ENCODE peak calls at places on chromosomes 2 and 18, in four cellular contexts. One of them, this sample, is unnamed.

GRCh38 chr2:47256416-47257087 is 101.4 kb upstream of the STPG4 start:
- DNase-seq in GM12878: no peak
- DNase-seq in HepG2: no peak
- DNase-seq in K562: no peak
- DNase-seq in this sample: no peak

GRCh38 chr18:64330976-64331375 is 182.1 kb upstream of the LINC00305 start:
- DNase-seq in HepG2: no peak
- DNase-seq in GM12878: no peak
- DNase-seq in K562: no peak
- DNase-seq in this sample: no peak

GRCh38 chr2:24831736-24832421 is 38.7 kb downstream of the CENPO start:
- DNase-seq in K562: no peak
- DNase-seq in HepG2: no peak
- DNase-seq in GM12878: no peak
- DNase-seq in this sample: peak; percentile 50

GRCh38 chr2:38108907-38109731 is 33.2 kb upstream of the CYP1B1 start:
- DNase-seq in HepG2: no peak
- DNase-seq in K562: no peak
- DNase-seq in GM12878: no peak
- DNase-seq in this sample: no peak

GRCh38 chr2:241813806-241814570 is 5.0 kb downstream of the NEU4 start:
- DNase-seq in K562: no peak
- DNase-seq in HepG2: no peak
- DNase-seq in GM12878: peak; percentile 20
- DNase-seq in this sample: peak; percentile 12

GRCh38 chr18:57502624-57503023 is 67.5 kb downstream of the ONECUT2 start:
- DNase-seq in GM12878: no peak
- DNase-seq in K562: no peak
- DNase-seq in HepG2: no peak
- DNase-seq in this sample: no peak

GRCh38 chr2:231605607-231606091 is 13.0 kb downstream of the TEX44 start:
- DNase-seq in HepG2: no peak
- DNase-seq in GM12878: no peak
- DNase-seq in K562: no peak
- DNase-seq in this sample: peak; percentile 33

GRCh38 chr2:74845991-74846390 is 12.1 kb downstream of the HK2 start:
- DNase-seq in HepG2: no peak
- DNase-seq in GM12878: no peak
- DNase-seq in K562: no peak
- DNase-seq in this sample: no peak

GRCh38 chr2:71545572-71546274 is 92.4 kb downstream of the DYSF start:
- DNase-seq in GM12878: no peak
- DNase-seq in K562: peak; percentile 74
- DNase-seq in HepG2: peak; percentile 64
- DNase-seq in this sample: peak; percentile 82

GRCh38 chr2:79670198-79670597 is 157.3 kb downstream of the CTNNA2 start:
- DNase-seq in HepG2: peak; percentile 48
- DNase-seq in GM12878: no peak
- DNase-seq in K562: peak; percentile 2
- DNase-seq in this sample: no peak

GRCh38 chr2:64713686-64714085 is 60.0 kb upstream of the SERTAD2 start:
- DNase-seq in K562: no peak
- DNase-seq in GM12878: no peak
- DNase-seq in HepG2: no peak
- DNase-seq in this sample: no peak

GRCh38 chr2:14941151-14941631 is 308.7 kb downstream of the LRATD1 start:
- DNase-seq in HepG2: no peak
- DNase-seq in GM12878: no peak
- DNase-seq in K562: no peak
- DNase-seq in this sample: no peak

GRCh38 chr2:237591021-237591370 is 462 bp upstream of the RAB17 start:
- DNase-seq in GM12878: no peak
- DNase-seq in K562: no peak
- DNase-seq in HepG2: peak; percentile 68
- DNase-seq in this sample: no peak

GRCh38 chr2:151491496-151491895 is 81.8 kb downstream of the RIF1 start:
- DNase-seq in HepG2: no peak
- DNase-seq in GM12878: no peak
- DNase-seq in K562: no peak
- DNase-seq in this sample: no peak

GRCh38 chr2:187523325-187523724 is 30.9 kb downstream of the TFPI start:
- DNase-seq in HepG2: no peak
- DNase-seq in K562: no peak
- DNase-seq in GM12878: no peak
- DNase-seq in this sample: no peak

GRCh38 chr2:1929962-1930361 is 185.6 kb upstream of the PXDN start:
- DNase-seq in K562: no peak
- DNase-seq in GM12878: no peak
- DNase-seq in HepG2: no peak
- DNase-seq in this sample: no peak

GRCh38 chr2:105592288-105592687 is 152.4 kb upstream of the NCK2 start:
- DNase-seq in HepG2: no peak
- DNase-seq in GM12878: no peak
- DNase-seq in K562: peak; percentile 35
- DNase-seq in this sample: no peak

GRCh38 chr2:207286106-207286505 is 120.4 kb upstream of the KLF7 start:
- DNase-seq in HepG2: no peak
- DNase-seq in K562: no peak
- DNase-seq in GM12878: peak; percentile 64
- DNase-seq in this sample: no peak

GRCh38 chr2:43219383-43220228 is 6.8 kb downstream of the ZFP36L2 start:
- DNase-seq in GM12878: peak; percentile 80
- DNase-seq in K562: peak; percentile 93
- DNase-seq in HepG2: peak; percentile 87
- DNase-seq in this sample: peak; percentile 87

DNA sequence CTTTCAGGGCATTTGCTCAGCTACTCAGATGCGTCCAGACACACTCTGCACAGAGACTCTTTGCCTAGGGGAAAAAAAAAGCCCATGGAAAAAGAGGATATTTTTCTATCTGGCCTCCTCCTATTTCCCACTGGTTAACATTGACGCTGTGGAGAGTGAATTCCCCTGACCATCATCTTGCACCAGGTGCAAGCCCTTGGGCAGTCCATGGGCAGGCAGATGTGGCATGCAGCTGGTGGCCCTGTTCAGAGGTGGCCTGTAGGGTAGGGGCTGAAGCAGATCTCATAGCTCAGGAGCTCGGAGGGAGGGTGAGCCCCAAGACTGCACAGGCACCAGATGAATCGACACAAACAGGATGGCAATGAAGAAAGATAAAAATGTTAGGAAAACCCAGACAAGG is 158.0 kb downstream of the METTL4 start:
- DNase-seq in GM12878: no peak
- DNase-seq in HepG2: no peak
- DNase-seq in K562: no peak
- DNase-seq in this sample: no peak
- H3K4me2 ChIP-seq in GM12878: no peak overlapping the region
- H3K4me2 ChIP-seq in HepG2: no peak overlapping the region
- H3K4me2 ChIP-seq in K562: no peak overlapping the region
- H3K4me2 ChIP-seq in this sample: no peak overlapping the region

GRCh38 chr2:10220516-10221391 is 82.0 kb upstream of the HPCAL1 start:
- DNase-seq in HepG2: no peak
- DNase-seq in GM12878: no peak
- DNase-seq in K562: no peak
- DNase-seq in this sample: peak; percentile 48

GRCh38 chr2:10223932-10224720 is 78.6 kb upstream of the HPCAL1 start:
- DNase-seq in HepG2: no peak
- DNase-seq in K562: no peak
- DNase-seq in GM12878: no peak
- DNase-seq in this sample: no peak

GRCh38 chr2:10223471-10223870 is 79.2 kb upstream of the HPCAL1 start:
- DNase-seq in K562: no peak
- DNase-seq in GM12878: no peak
- DNase-seq in HepG2: no peak
- DNase-seq in this sample: no peak

GRCh38 chr2:10221443-10221842 is 81.3 kb upstream of the HPCAL1 start:
- DNase-seq in GM12878: no peak
- DNase-seq in HepG2: no peak
- DNase-seq in K562: no peak
- DNase-seq in this sample: peak; percentile 35

GRCh38 chr2:10221976-10222870 is 80.5 kb upstream of the HPCAL1 start:
- DNase-seq in K562: no peak
- DNase-seq in HepG2: no peak
- DNase-seq in GM12878: no peak
- DNase-seq in this sample: no peak
- TF ChIP-seq REST in K562: no peak
- TF ChIP-seq REST in HepG2: no peak
- TF ChIP-seq REST in GM12878: no peak
- TF ChIP-seq REST in this sample: no peak

GRCh38 chr2:42085706-42086487 is 38.1 kb downstream of the PKDCC start:
- DNase-seq in HepG2: no peak
- DNase-seq in K562: no peak
- DNase-seq in GM12878: no peak
- DNase-seq in this sample: no peak

GRCh38 chr2:42079737-42080287 is 32.0 kb downstream of the PKDCC start:
- DNase-seq in GM12878: no peak
- DNase-seq in K562: no peak
- DNase-seq in HepG2: no peak
- DNase-seq in this sample: no peak

GRCh38 chr2:42086500-42086953 is 38.7 kb downstream of the PKDCC start:
- DNase-seq in K562: peak; percentile 59
- DNase-seq in HepG2: peak; percentile 76
- DNase-seq in GM12878: no peak
- DNase-seq in this sample: peak; percentile 87

GRCh38 chr2:42084231-42084671 is 36.4 kb downstream of the PKDCC start:
- DNase-seq in HepG2: no peak
- DNase-seq in K562: no peak
- DNase-seq in GM12878: no peak
- DNase-seq in this sample: no peak

GRCh38 chr2:42082026-42082425 is 34.2 kb downstream of the PKDCC start:
- DNase-seq in K562: no peak
- DNase-seq in HepG2: no peak
- DNase-seq in GM12878: no peak
- DNase-seq in this sample: no peak
- TF ChIP-seq GABPA in K562: no peak
- TF ChIP-seq GABPA in HepG2: no peak
- TF ChIP-seq GABPA in GM12878: no peak
- TF ChIP-seq GABPA in this sample: no peak

GRCh38 chr2:12008425-12009061 is 262.1 kb downstream of the LPIN1 start:
- DNase-seq in K562: no peak
- DNase-seq in GM12878: peak; percentile 79
- DNase-seq in HepG2: no peak
- DNase-seq in this sample: no peak
- H3K4me2 ChIP-seq in K562: no peak overlapping the region
- H3K4me2 ChIP-seq in GM12878: peak overlapping the region; percentile 40
- H3K4me2 ChIP-seq in HepG2: no peak overlapping the region
- H3K4me2 ChIP-seq in this sample: no peak overlapping the region

GRCh38 chr18:54294274-54294673 is 25.0 kb downstream of the POLI start:
- DNase-seq in HepG2: no peak
- DNase-seq in K562: no peak
- DNase-seq in GM12878: no peak
- DNase-seq in this sample: no peak

GRCh38 chr18:54296017-54296416 is 26.7 kb downstream of the POLI start:
- DNase-seq in GM12878: no peak
- DNase-seq in HepG2: no peak
- DNase-seq in K562: peak; percentile 3
- DNase-seq in this sample: no peak
- TF ChIP-seq REST in GM12878: peak; percentile 65
- TF ChIP-seq REST in HepG2: peak; percentile 6
- TF ChIP-seq REST in K562: no peak
- TF ChIP-seq REST in this sample: peak; percentile 63

GRCh38 chr2:12014088-12014960 is 267.9 kb downstream of the LPIN1 start:
- DNase-seq in HepG2: no peak
- DNase-seq in GM12878: no peak
- DNase-seq in K562: no peak
- DNase-seq in this sample: no peak
- TF ChIP-seq GABPA in HepG2: no peak
- TF ChIP-seq GABPA in GM12878: no peak
- TF ChIP-seq GABPA in K562: no peak
- TF ChIP-seq GABPA in this sample: no peak